ENCODE peak calls at places on chromosomes 7 and 10, in six cellular contexts. M, J, K, U, T and A are unnamed samples.

GRCh38 chr10:11164806-11165590 is 147.3 kb downstream of the CELF2 start:
- DNase-seq in M (peak), J (peak), T (peak), U (peak), K (peak), A (peak)

GRCh38 chr10:62343000-62343399 is 31.2 kb upstream of the ZNF365 start:
- DNase-seq in T (no peak), U (no peak), J (no peak), M (no peak), K (no peak), A (no peak)

GRCh38 chr7:42123716-42124115 is 113.3 kb downstream of the GLI3 start:
- DNase-seq in J (no peak), K (no peak), M (no peak), T (no peak), U (no peak), A (no peak)

GRCh38 chr7:50335795-50336754 is 31.6 kb downstream of the IKZF1 start:
- DNase-seq in M (no peak), J (no peak), U (no peak), T (no peak), K (peak), A (peak)

GRCh38 chr10:29392376-29393021 is 103.6 kb downstream of the LYZL1 start:
- DNase-seq in U (no peak), J (no peak), M (no peak), K (no peak), T (peak), A (no peak)

GRCh38 chr10:90125966-90126600 is 424.7 kb downstream of the KIF20B start:
- DNase-seq in U (no peak), K (no peak), J (no peak), T (no peak), M (no peak), A (no peak)

GRCh38 chr7:130356121-130356759 is 11.6 kb downstream of the CPA5 start:
- DNase-seq in K (no peak), U (no peak), M (peak), J (no peak), T (peak), A (peak)

GRCh38 chr7:149455175-149455950 is 5.5 kb downstream of the ZNF777 start:
- DNase-seq in J (no peak), M (no peak), T (no peak), K (no peak), U (no peak), A (no peak)

GRCh38 chr7:141409219-141409618 is 142.0 kb upstream of the AGK start:
- DNase-seq in T (no peak), J (no peak), M (no peak), U (no peak), K (no peak), A (no peak)

GRCh38 chr7:121480058-121480457 is 84.0 kb upstream of the FAM3C start:
- DNase-seq in J (no peak), K (no peak), M (no peak), T (no peak), U (no peak), A (no peak)

GRCh38 chr10:23818484-23818883 is 379.6 kb downstream of the OTUD1 start:
- DNase-seq in U (no peak), K (no peak), T (no peak), J (no peak), M (no peak), A (no peak)

GRCh38 chr10:110323503-110323902 is 18.8 kb upstream of the SMNDC1 start:
- DNase-seq in U (no peak), T (no peak), M (no peak), K (no peak), J (no peak), A (no peak)

GRCh38 chr10:97858001-97858439 is 8.4 kb downstream of the GOLGA7B start:
- DNase-seq in J (no peak), M (peak), U (no peak), K (no peak), T (no peak), A (no peak)

GRCh38 chr10:14687340-14687739 is 87.4 kb downstream of the FAM107B start:
- DNase-seq in J (no peak), K (no peak), M (no peak), U (no peak), T (no peak), A (no peak)

GRCh38 chr7:138091073-138091472 is 14.8 kb downstream of the AKR1D1 start:
- DNase-seq in T (no peak), M (peak), U (no peak), K (no peak), J (no peak), A (no peak)

GRCh38 chr7:138092486-138093028 is 16.3 kb downstream of the AKR1D1 start:
- DNase-seq in T (no peak), U (no peak), M (no peak), J (no peak), K (no peak), A (no peak)

GRCh38 chr7:138086585-138087270 is 10.5 kb downstream of the AKR1D1 start:
- DNase-seq in U (no peak), T (no peak), J (no peak), K (no peak), M (no peak), A (no peak)

GRCh38 chr7:138083859-138084258 is 7.6 kb downstream of the AKR1D1 start:
- DNase-seq in M (no peak), T (no peak), J (no peak), K (no peak), U (no peak), A (no peak)

GRCh38 chr7:138089080-138089901 is 13.0 kb downstream of the AKR1D1 start:
- DNase-seq in T (no peak), M (no peak), U (no peak), K (no peak), J (no peak), A (no peak)
- TF ChIP-seq CTCF in T (no peak), M (no peak), U (no peak), K (no peak), J (no peak), A (no peak)

GRCh38 chr10:55989188-55989587 is 371.9 kb downstream of the ZWINT start:
- DNase-seq in T (no peak), U (no peak), M (no peak), J (no peak), K (no peak), A (no peak)
- TF ChIP-seq CTCF in T (no peak), U (no peak), M (no peak), J (no peak), K (no peak), A (no peak)

DNA sequence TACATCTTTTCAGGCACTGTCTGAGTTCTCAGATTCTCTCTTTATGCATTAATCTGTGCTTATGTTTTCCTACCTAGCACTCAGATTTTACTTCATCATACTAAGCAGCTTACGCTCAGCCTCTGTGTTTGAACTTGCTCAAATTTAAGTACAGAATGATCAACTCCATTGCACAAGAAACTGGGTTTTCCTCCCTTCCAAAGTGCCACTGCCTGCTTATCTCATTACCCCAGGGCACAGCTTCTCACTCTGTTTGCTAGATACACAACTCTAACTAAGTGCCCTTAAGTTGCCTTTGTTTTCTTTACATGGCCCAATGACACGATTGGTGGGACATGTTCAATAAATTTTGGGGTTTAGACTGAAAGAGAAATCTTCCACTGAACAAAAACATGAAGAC is 267.7 kb downstream of the GFRA1 start:
- DNase-seq in T (no peak), K (no peak), U (no peak), M (no peak), J (no peak), A (no peak)
- TF ChIP-seq CTCF in T (no peak), K (no peak), U (no peak), M (no peak), J (no peak), A (no peak)

GRCh38 chr10:46233101-46233500 is 53.7 kb upstream of the ANTXRL start:
- DNase-seq in U (peak), J (no peak), M (peak), K (no peak), T (no peak), A (peak)
- TF ChIP-seq CTCF in U (no peak), J (no peak), M (no peak), K (no peak), T (no peak), A (no peak)

GRCh38 chr7:43509906-43510305 is 73.0 kb upstream of the STK17A start:
- DNase-seq in K (no peak), T (no peak), J (no peak), U (no peak), M (no peak), A (no peak)

GRCh38 chr7:43511769-43512515 is 71.0 kb upstream of the STK17A start:
- DNase-seq in M (no peak), T (no peak), K (no peak), U (no peak), J (no peak), A (no peak)

GRCh38 chr7:43513236-43513635 is 69.7 kb upstream of the STK17A start:
- DNase-seq in J (no peak), T (no peak), M (no peak), U (no peak), K (no peak), A (no peak)

GRCh38 chr7:43508434-43508833 is 74.5 kb upstream of the STK17A start:
- DNase-seq in K (no peak), M (no peak), J (no peak), U (no peak), T (no peak), A (no peak)

DNA sequence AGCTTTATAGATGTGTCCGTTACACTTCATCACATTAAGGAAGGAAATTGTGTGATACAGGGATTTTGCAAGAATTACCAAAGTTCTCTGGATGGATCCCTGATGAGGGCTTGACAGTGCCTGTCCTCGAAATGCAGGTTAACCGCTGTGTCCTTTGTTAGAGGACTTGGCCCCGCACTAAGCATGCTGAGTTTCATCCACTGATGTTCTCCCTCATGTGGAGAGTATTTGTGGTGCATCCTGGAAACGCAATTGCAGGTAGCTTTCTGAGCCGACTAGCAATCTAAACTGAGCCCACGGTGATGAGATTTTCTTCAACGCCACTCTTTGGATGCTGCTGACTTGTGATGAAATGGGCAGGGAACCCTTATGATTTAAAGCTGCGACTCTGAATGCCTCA is 71.9 kb upstream of the STK17A start:
- DNase-seq in U (no peak), J (no peak), M (no peak), T (peak), K (no peak), A (no peak)
- TF ChIP-seq CTCF in U (no peak), J (no peak), M (no peak), T (no peak), K (no peak), A (peak)

DNA sequence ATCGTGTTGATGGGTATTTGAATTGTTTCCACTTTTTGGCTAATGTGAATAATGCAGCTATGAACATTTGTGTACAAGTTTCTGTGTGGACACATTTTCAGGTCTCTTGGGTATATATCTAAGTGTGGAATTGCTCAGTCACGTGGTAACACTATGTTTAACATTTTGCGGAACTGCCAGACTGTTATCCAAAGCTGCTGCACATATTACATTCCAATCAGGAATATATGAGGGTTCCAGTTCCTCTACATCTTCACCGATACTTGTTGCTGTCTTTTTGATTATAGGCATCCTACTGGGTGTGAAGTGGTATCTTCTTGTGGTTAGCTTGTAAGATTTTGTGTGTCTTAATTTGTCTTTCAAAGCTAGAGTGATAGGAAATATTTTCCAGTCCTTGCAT is 6.8 kb downstream of the PTPN12 start:
- DNase-seq in T (no peak), K (no peak), M (no peak), J (no peak), U (no peak), A (no peak)
- TF ChIP-seq CTCF in T (no peak), K (no peak), M (no peak), J (no peak), U (no peak), A (no peak)

DNA sequence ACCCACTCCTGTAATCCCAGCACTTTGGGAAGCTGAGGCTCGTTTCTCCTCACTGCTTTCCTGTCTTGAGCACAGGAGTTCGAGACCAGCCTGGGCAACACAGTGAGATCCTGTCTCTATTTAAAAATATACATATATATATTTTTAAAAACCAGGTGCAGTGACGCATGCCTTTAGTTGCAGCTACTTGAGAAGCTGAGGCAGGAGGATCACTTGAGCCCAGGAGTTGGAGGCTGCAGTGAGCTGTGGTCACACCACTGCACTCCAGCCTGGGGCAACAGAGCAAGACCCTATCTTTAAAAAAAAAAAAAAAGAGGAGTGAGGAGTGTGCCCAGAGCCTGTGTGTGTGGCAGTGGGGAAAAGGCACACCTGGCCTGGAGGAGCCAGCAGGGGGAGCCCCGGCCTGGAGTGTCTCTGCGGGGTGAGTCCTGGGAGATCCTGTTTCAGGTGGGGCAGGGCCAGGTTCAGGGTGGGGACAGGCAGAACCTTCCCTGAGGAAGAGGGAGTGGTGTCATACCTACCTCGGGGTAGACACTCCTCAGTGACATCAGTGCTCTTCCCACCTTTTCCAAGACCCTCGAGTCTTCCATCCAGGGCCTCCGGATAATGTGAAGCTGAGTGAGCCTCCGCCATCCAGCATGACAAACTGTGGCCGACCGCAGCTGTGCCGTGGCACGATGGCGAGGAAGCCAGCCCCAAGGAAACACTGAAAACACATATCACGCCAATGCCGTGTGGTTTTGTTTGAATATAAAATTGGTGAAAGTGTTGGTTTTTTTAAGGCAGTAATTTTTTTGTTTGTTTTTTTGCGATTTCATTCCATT is 9.0 kb upstream of the ARPC1B start:
- DNase-seq in M (peak), K (peak), J (peak), T (peak), U (no peak), A (peak)
- TF ChIP-seq CTCF in M (peak), K (peak), J (peak), T (no peak), U (no peak), A (peak)

GRCh38 chr7:139603282-139603681 is 79.8 kb downstream of the CLEC2L start:
- DNase-seq in M (no peak), K (no peak), J (no peak), U (no peak), T (no peak), A (no peak)

GRCh38 chr7:139598642-139599041 is 75.2 kb downstream of the CLEC2L start:
- DNase-seq in K (no peak), M (no peak), J (no peak), U (no peak), T (no peak), A (no peak)

GRCh38 chr7:139602143-139602722 is 78.7 kb downstream of the CLEC2L start:
- DNase-seq in K (no peak), T (no peak), J (no peak), U (no peak), M (no peak), A (no peak)

GRCh38 chr7:139600306-139600705 is 76.8 kb downstream of the CLEC2L start:
- DNase-seq in J (no peak), T (no peak), U (no peak), M (no peak), K (no peak), A (no peak)

GRCh38 chr7:139601176-139601575 is 77.7 kb downstream of the CLEC2L start:
- DNase-seq in T (no peak), U (no peak), K (no peak), J (no peak), M (no peak), A (no peak)
- TF ChIP-seq CTCF in T (no peak), U (no peak), K (no peak), J (no peak), M (no peak), A (no peak)